ENCODE peak calls at places on chromosomes 1 and 21, in four cellular contexts. P, G, N and Z are unnamed samples.

GRCh38 chr1:47830021-47830420 is 167.2 kb downstream of the TRABD2B start:
- DNase-seq in P (no peak), G (no peak), N (no peak), Z (no peak)

GRCh38 chr1:90357980-90358379 is 359.1 kb downstream of the BARHL2 start:
- DNase-seq in P (no peak), G (no peak), N (peak; percentile 42), Z (no peak)

GRCh38 chr1:186605762-186606350 is 74.4 kb downstream of the PTGS2 start:
- DNase-seq in P (no peak), G (peak; percentile 23), N (no peak), Z (peak; percentile 14)

GRCh38 chr1:202143768-202144509 is 598 bp downstream of the ARL8A start:
- DNase-seq in P (peak; percentile 77), G (no peak), N (no peak), Z (peak; percentile 86)

GRCh38 chr1:41045740-41046139 is 24.2 kb upstream of the SLFNL1 start:
- DNase-seq in P (no peak), G (no peak), N (no peak), Z (no peak)

GRCh38 chr1:94653454-94653853 is 111.9 kb upstream of the F3 start:
- DNase-seq in P (no peak), G (no peak), N (no peak), Z (no peak)

GRCh38 chr1:9844106-9844505 is 20.3 kb upstream of the CLSTN1 start:
- DNase-seq in P (no peak), G (no peak), N (no peak), Z (peak; percentile 23)

GRCh38 chr1:109239580-109240068 is 9.7 kb upstream of the CELSR2 start:
- DNase-seq in P (peak; percentile 72), G (peak; percentile 66), N (no peak), Z (peak; percentile 55)

GRCh38 chr1:31588751-31589515 is 12.6 kb downstream of the TINAGL1 start:
- DNase-seq in P (no peak), G (no peak), N (no peak), Z (no peak)

GRCh38 chr1:230123280-230124186 is 56.5 kb downstream of the GALNT2 start:
- DNase-seq in P (no peak), G (peak; percentile 35), N (peak; percentile 97), Z (no peak)

GRCh38 chr1:246512230-246512629 is 5.2 kb upstream of the SMYD3 start:
- DNase-seq in P (no peak), G (no peak), N (no peak), Z (no peak)

GRCh38 chr1:156114101-156114918 is at the start of gene LMNA:
- DNase-seq in P (peak; percentile 92), G (peak; percentile 75), N (peak; percentile 48), Z (peak; percentile 87)

GRCh38 chr1:40902634-40902897 is 40.4 kb upstream of the CITED4 start:
- DNase-seq in P (no peak), G (no peak), N (no peak), Z (no peak)

GRCh38 chr1:94335950-94336349 is 82.2 kb upstream of the ABCD3 start:
- DNase-seq in P (peak; percentile 35), G (peak; percentile 90), N (no peak), Z (peak; percentile 51)

GRCh38 chr21:39668369-39668768 is 55.6 kb downstream of the B3GALT5 start:
- DNase-seq in P (no peak), G (no peak), N (no peak), Z (no peak)

GRCh38 chr1:150083907-150084306 is 16.3 kb downstream of the VPS45 start:
- DNase-seq in P (no peak), G (no peak), N (no peak), Z (no peak)

GRCh38 chr1:106676021-106676420 is 380.5 kb upstream of the PRMT6 start:
- DNase-seq in P (no peak), G (no peak), N (no peak), Z (no peak)

GRCh38 chr1:218467101-218467728 is 122.1 kb downstream of the TGFB2 start:
- DNase-seq in P (no peak), G (no peak), N (no peak), Z (no peak)

GRCh38 chr1:18182518-18183160 is 75.0 kb downstream of the IGSF21 start:
- DNase-seq in P (no peak), G (no peak), N (no peak), Z (peak; percentile 73)

GRCh38 chr1:38092256-38092655 is 45.7 kb upstream of the POU3F1 start:
- DNase-seq in P (no peak), G (no peak), N (no peak), Z (no peak)

GRCh38 chr1:7228252-7228961 is 443.2 kb downstream of the CAMTA1 start:
- DNase-seq in P (no peak), G (no peak), N (no peak), Z (no peak)

GRCh38 chr21:34967509-34968289 is 81.4 kb downstream of the RUNX1 start:
- DNase-seq in P (peak; percentile 39), G (peak; percentile 42), N (no peak), Z (no peak)

GRCh38 chr1:119279441-119280415 is 88.9 kb upstream of the HAO2 start:
- DNase-seq in P (no peak), G (peak; percentile 29), N (no peak), Z (peak; percentile 5)

GRCh38 chr1:71414229-71414628 is 333.4 kb upstream of the ZRANB2 start:
- DNase-seq in P (no peak), G (no peak), N (no peak), Z (peak; percentile 13)

GRCh38 chr1:78760858-78761257 is 111.2 kb downstream of the IFI44 start:
- DNase-seq in P (no peak), G (no peak), N (no peak), Z (no peak)

GRCh38 chr1:107444302-107444701 is 303.5 kb downstream of the NTNG1 start:
- DNase-seq in P (no peak), G (no peak), N (no peak), Z (no peak)

GRCh38 chr1:10074059-10074854 is 41.5 kb downstream of the UBE4B start:
- DNase-seq in P (no peak), G (no peak), N (peak; percentile 40), Z (no peak)

GRCh38 chr1:156897078-156897825 is 3.7 kb downstream of the PEAR1 start:
- DNase-seq in P (no peak), G (no peak), N (no peak), Z (no peak)

GRCh38 chr1:91872560-91873081 is 13.3 kb downstream of the TGFBR3 start:
- DNase-seq in P (no peak), G (peak; percentile 66), N (no peak), Z (no peak)

GRCh38 chr1:108644984-108645383 is 15.9 kb downstream of the HENMT1 start:
- DNase-seq in P (no peak), G (no peak), N (no peak), Z (no peak)

GRCh38 chr1:21932127-21932526 is 5.0 kb downstream of the HSPG2 start:
- DNase-seq in P (no peak), G (no peak), N (no peak), Z (no peak)

GRCh38 chr21:16563795-16564194 is 834.0 kb downstream of the USP25 start:
- DNase-seq in P (no peak), G (peak; percentile 51), N (no peak), Z (no peak)

GRCh38 chr1:61743716-61744620 is 1.7 kb downstream of the PATJ start:
- DNase-seq in P (no peak), G (no peak), N (no peak), Z (no peak)

GRCh38 chr1:109383087-109383779 is 14.5 kb downstream of the SORT1 start:
- DNase-seq in P (no peak), G (peak; percentile 71), N (no peak), Z (no peak)

GRCh38 chr21:41170442-41170841 is 2.5 kb downstream of the BACE2 start:
- DNase-seq in P (peak; percentile 58), G (peak; percentile 29), N (no peak), Z (peak; percentile 62)

GRCh38 chr1:221440658-221441057 is 301.2 kb downstream of the DUSP10 start:
- DNase-seq in P (no peak), G (no peak), N (no peak), Z (no peak)

DNA sequence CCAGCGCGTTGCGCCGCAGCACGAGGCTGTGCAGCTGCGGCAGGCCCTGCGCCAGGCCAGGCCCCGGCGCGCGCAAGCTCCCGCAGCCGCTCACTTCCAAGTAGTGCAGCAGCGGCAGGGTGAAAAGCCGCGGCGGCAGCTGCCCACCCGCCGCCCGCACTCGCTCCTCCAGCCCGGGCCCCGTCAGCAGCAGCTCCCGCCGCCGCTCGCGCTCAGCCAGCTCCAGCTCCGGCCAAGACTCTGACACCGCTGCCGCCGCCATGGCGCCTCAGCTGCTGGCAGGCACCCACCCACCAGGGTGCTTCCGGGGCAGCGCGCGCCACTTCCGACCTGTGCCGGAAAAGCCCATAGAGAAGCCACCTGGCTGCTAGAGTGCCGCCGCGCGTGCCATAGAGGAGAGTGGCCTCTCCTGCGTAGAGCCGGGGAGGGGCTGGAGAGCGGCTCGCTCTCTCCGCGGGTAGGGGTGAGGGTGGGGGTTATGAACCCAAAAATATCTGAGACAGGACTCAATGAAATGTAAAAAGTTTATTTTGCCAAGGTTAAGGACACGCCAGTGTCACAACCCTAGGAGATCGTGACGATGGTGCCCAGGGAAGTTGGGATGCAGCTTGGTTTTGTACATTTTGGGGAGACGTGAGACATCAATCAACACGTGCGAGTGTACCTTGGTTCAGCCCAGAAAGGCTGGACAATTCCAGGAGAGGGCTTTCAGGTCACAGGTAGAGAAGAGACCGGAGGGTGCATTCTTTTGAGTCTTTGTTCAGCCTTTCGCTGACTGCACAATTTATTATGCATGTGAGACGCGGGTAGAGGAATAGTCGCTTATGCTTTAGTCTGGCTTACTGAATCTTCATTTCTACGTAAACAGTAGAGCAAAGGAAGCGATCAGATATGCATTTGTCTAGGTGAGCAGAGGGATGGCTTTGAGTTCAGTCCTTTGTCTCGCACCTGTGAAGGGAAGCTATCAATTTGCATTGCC is at the start of gene LRRC47:
- DNase-seq in P (peak; percentile 96), G (peak; percentile 83), N (peak; percentile 58), Z (peak; percentile 98)
- TF ChIP-seq EP300 in P (peak; percentile 68), G (no peak), N (peak; percentile 34), Z (no peak)

GRCh38 chr21:46006547-46007497 is 25.3 kb downstream of the COL6A1 start:
- DNase-seq in P (no peak), G (no peak), N (no peak), Z (peak; percentile 22)
- TF ChIP-seq ZBTB33 in P (no peak), G (no peak), N (no peak), Z (no peak)

GRCh38 chr1:54995013-54995760 is 3.5 kb upstream of the BSND start:
- DNase-seq in P (no peak), G (no peak), N (no peak), Z (no peak)

GRCh38 chr1:54994355-54994990 is 4.3 kb upstream of the BSND start:
- DNase-seq in P (no peak), G (no peak), N (no peak), Z (no peak)

GRCh38 chr1:54996869-54997710 is 1.6 kb upstream of the BSND start:
- DNase-seq in P (peak; percentile 49), G (no peak), N (no peak), Z (peak; percentile 68)

GRCh38 chr1:54996359-54996868 is 2.3 kb upstream of the BSND start:
- DNase-seq in P (peak; percentile 96), G (peak; percentile 58), N (no peak), Z (peak; percentile 96)

GRCh38 chr1:54995835-54996234 is 2.9 kb upstream of the BSND start:
- DNase-seq in P (no peak), G (no peak), N (no peak), Z (no peak)
- H2AFZ ChIP-seq in P (peak overlapping the region; percentile 59), G (no peak overlapping the region), N (no peak overlapping the region), Z (no peak overlapping the region)

DNA sequence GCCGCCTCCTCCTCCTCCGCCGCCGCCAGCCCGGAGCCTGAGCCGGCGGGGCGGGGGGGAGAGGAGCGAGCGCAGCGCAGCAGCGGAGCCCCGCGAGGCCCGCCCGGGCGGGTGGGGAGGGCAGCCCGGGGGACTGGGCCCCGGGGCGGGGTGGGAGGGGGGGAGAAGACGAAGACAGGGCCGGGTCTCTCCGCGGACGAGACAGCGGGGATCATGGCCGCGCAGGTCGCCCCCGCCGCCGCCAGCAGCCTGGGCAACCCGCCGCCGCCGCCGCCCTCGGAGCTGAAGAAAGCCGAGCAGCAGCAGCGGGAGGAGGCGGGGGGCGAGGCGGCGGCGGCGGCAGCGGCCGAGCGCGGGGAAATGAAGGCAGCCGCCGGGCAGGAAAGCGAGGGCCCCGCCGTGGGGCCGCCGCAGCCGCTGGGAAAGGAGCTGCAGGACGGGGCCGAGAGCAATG is 403 bp downstream of the ARID1A start:
- DNase-seq in P (peak; percentile 82), G (no peak), N (no peak), Z (peak; percentile 73)
- TF ChIP-seq EP300 in P (no peak), G (no peak), N (no peak), Z (no peak)